ENCODE peak calls at places on chromosomes 3 and 15, in four cellular contexts. A is adrenal gland, Y is ovary, P is stomach. H is an unnamed sample. For H3K9me3, the result is how much of the 10 kb centered on the place peaks cover.

GRCh38 chr3:71210257-71211002 is 373.1 kb downstream of the FOXP1 start:
- DNase-seq in A (peak), Y (peak), P (peak), H (peak)

GRCh38 chr3:170355738-170356595 is 1.5 kb upstream of the SKIL start:
- DNase-seq in A (peak), Y (peak), P (peak), H (peak)

GRCh38 chr15:52010633-52011595 is 8.1 kb upstream of the MAPK6 start:
- DNase-seq in A (peak), Y (no peak), P (peak), H (no peak)

GRCh38 chr3:105960381-105960780 is 91.6 kb upstream of the CBLB start:
- DNase-seq in A (no peak), Y (no peak), P (no peak), H (no peak)

GRCh38 chr3:39113291-39113690 is 5.8 kb downstream of the TTC21A start:
- DNase-seq in A (no peak), Y (no peak), P (no peak), H (no peak)

GRCh38 chr3:156983559-156983958 is 157.4 kb downstream of the LEKR1 start:
- DNase-seq in A (no peak), Y (no peak), P (no peak), H (no peak)

GRCh38 chr15:99250494-99251435 is 516 bp upstream of the LRRC28 start:
- DNase-seq in A (peak), Y (peak), P (peak), H (peak)

GRCh38 chr15:39881790-39882189 is 38.3 kb downstream of the GPR176 start:
- DNase-seq in A (no peak), Y (no peak), P (no peak), H (no peak)

GRCh38 chr3:69081583-69082262 is 1.6 kb upstream of the UBA3 start:
- DNase-seq in A (no peak), Y (no peak), P (no peak), H (no peak)

GRCh38 chr3:80014576-80014975 is 246.8 kb upstream of the ROBO1 start:
- DNase-seq in A (no peak), Y (no peak), P (no peak), H (no peak)

GRCh38 chr3:48656061-48656840 is 6.4 kb downstream of the CELSR3 start:
- DNase-seq in A (peak), Y (peak), P (peak), H (peak)

GRCh38 chr15:78859971-78860733 is 12.5 kb upstream of the MORF4L1 start:
- DNase-seq in A (peak), Y (peak), P (peak), H (peak)

GRCh38 chr3:142319094-142319493 is 93.7 kb upstream of the GK5 start:
- DNase-seq in A (no peak), Y (no peak), P (no peak), H (no peak)

GRCh38 chr15:81356252-81356651 is 17.8 kb downstream of the TMC3 start:
- DNase-seq in A (no peak), Y (no peak), P (no peak), H (no peak)

GRCh38 chr15:28132524-28133275 is 33.6 kb upstream of the OCA2 start:
- DNase-seq in A (peak), Y (no peak), P (no peak), H (no peak)

GRCh38 chr15:92763459-92763858 is 107.9 kb upstream of the FAM174B start:
- DNase-seq in A (no peak), Y (no peak), P (no peak), H (no peak)

GRCh38 chr3:142459929-142460328 is 12.1 kb upstream of the XRN1 start:
- DNase-seq in A (no peak), Y (no peak), P (no peak), H (no peak)

GRCh38 chr3:25594007-25594502 is 70.7 kb downstream of the TOP2B start:
- DNase-seq in A (peak), Y (no peak), P (no peak), H (no peak)

GRCh38 chr3:31941230-31941632 is 39.8 kb downstream of the OSBPL10 start:
- DNase-seq in A (no peak), Y (no peak), P (no peak), H (no peak)

GRCh38 chr15:31434418-31435255 is 108.0 kb downstream of the KLF13 start:
- DNase-seq in A (peak), Y (no peak), P (peak), H (peak)

GRCh38 chr15:36778516-36778915 is 199.1 kb downstream of the CDIN1 start:
- DNase-seq in A (no peak), Y (no peak), P (no peak), H (no peak)

GRCh38 chr3:179957264-179957845 is 79.4 kb downstream of the PEX5L start:
- DNase-seq in A (no peak), Y (no peak), P (no peak), H (no peak)

GRCh38 chr3:134638385-134639020 is 12.3 kb downstream of the KY start:
- DNase-seq in A (no peak), Y (no peak), P (no peak), H (no peak)

GRCh38 chr3:140408252-140408651 is 269.6 kb upstream of the TRIM42 start:
- DNase-seq in A (no peak), Y (no peak), P (no peak), H (no peak)

GRCh38 chr3:50674349-50675178 is at the start of gene DOCK3:
- DNase-seq in A (peak), Y (peak), P (peak), H (peak)

GRCh38 chr3:36957862-36958686 is 13.2 kb upstream of the TRANK1 start:
- DNase-seq in A (no peak), Y (no peak), P (no peak), H (no peak)

GRCh38 chr3:107604057-107604802 is 81.5 kb downstream of the BBX start:
- DNase-seq in A (peak), Y (no peak), P (no peak), H (no peak)

GRCh38 chr3:43707998-43708397 is 17.3 kb downstream of the ABHD5 start:
- DNase-seq in A (no peak), Y (no peak), P (no peak), H (no peak)

GRCh38 chr3:51711352-51712019 is 4.6 kb downstream of the GRM2 start:
- DNase-seq in A (no peak), Y (no peak), P (peak), H (no peak)

GRCh38 chr15:60347480-60348069 is 50.2 kb downstream of the ANXA2 start:
- DNase-seq in A (no peak), Y (no peak), P (no peak), H (no peak)

GRCh38 chr15:40930430-40931299 is 1.5 kb downstream of the DLL4 start:
- DNase-seq in A (peak), Y (no peak), P (no peak), H (no peak)

GRCh38 chr3:134242649-134243637 is 7.7 kb downstream of the RYK start:
- DNase-seq in A (no peak), Y (no peak), P (no peak), H (no peak)

DNA sequence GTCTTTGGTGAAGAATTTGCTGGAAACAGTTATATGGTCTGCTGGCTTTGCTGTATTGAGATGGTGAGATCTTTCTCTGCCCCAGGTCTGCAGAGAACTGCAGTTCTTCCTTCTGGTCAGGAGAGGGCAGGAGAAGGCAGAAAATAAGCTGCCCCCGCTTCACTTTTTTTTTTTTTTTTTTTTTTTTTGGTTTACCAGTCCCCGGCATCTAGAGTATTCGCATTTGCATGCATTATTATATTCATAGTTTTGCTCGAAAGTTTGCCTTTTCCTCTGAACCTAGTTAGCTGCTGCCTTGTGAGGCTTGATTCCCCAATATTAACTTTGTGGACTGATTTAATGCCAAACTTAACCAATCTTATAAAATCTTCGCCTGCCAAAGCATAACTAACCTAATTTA is 10.6 kb upstream of the PARL start:
- DNase-seq in A (peak), Y (no peak), P (no peak), H (peak)
- TF ChIP-seq POLR2A in A (no peak), Y (no peak), P (no peak), H (no peak)

DNA sequence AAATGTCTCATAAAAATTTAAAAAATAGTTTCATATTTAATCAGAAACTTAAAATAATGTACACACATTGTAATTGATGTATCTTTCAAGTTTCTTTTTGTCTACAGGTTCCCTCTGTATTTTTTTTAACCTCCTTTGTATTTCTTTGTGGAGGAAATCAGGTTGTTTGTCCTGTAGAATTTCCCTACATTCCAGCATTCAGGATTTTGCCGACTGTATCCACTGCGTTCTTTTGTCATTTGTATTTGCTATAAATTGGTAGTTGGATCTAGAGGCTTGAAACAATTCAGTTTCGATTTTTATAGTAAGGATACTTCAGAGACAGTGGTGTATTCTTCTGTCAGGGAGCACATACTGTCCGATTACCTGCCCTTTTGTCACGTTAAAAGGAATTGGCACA is 367.2 kb downstream of the SOX2 start:
- DNase-seq in A (no peak), Y (no peak), P (no peak), H (no peak)
- H3K9me3 ChIP-seq in A (under half), Y (under half), P (under half), H (under half)

GRCh38 chr3:196641278-196642058 is 2.0 kb downstream of the NRROS start:
- DNase-seq in A (no peak), Y (no peak), P (no peak), H (no peak)
- TF ChIP-seq POLR2A in A (no peak), Y (no peak), P (no peak), H (no peak)

GRCh38 chr15:95698230-95698629 is 632.3 kb upstream of the NR2F2 start:
- DNase-seq in A (no peak), Y (no peak), P (no peak), H (no peak)
- H3K9me3 ChIP-seq in A (under half), Y (under half), P (under half), H (under half)

H was measured in body of pancreas.